ENCODE peak calls at places on chromosomes 2 and 18, in ten cellular contexts. A is GM23338, N is ovary, M is astrocyte, F is left ventricle myocardium inferior, Q is fibroblast of mammary gland, P is pancreas, G is bronchial epithelial cell, B is tibial nerve, U is neural crest cell. J is an unnamed sample.

GRCh38 chr2:33497177-33497787 is 20.8 kb downstream of the RASGRP3 start:
- DNase-seq in A (no peak), N (no peak), M (peak), F (no peak), Q (no peak), P (no peak), G (no peak), B (no peak), U (no peak), J (no peak)

GRCh38 chr2:23486676-23487075 is 101.7 kb downstream of the KLHL29 start:
- DNase-seq in A (no peak), N (peak), M (no peak), F (peak), Q (peak), P (no peak), G (no peak), B (no peak), U (no peak), J (no peak)

GRCh38 chr2:128281852-128282245 is 36.8 kb downstream of the HS6ST1 start:
- DNase-seq in A (no peak), N (no peak), M (no peak), F (peak), Q (no peak), P (no peak), G (no peak), B (no peak), U (no peak), J (no peak)

GRCh38 chr2:20737505-20737904 is 70.6 kb downstream of the GDF7 start:
- DNase-seq in A (no peak), N (no peak), M (no peak), F (no peak), Q (no peak), P (no peak), G (no peak), B (no peak), U (no peak), J (no peak)

GRCh38 chr2:235495373-235496238 is 1.8 kb downstream of the AGAP1 start:
- DNase-seq in A (no peak), N (no peak), M (no peak), F (no peak), Q (peak), P (peak), G (no peak), B (no peak), U (no peak), J (no peak)

GRCh38 chr18:35026407-35027061 is 14.7 kb upstream of the MAPRE2 start:
- DNase-seq in A (peak), N (no peak), M (no peak), F (no peak), Q (no peak), P (no peak), G (no peak), B (no peak), U (no peak), J (no peak)

GRCh38 chr2:129857200-129857599 is 122.3 kb upstream of the RAB6C start:
- DNase-seq in A (no peak), N (no peak), M (no peak), F (no peak), Q (no peak), P (peak), G (peak), B (no peak), U (no peak), J (no peak)

GRCh38 chr18:51235011-51235789 is 37.7 kb upstream of the MEX3C start:
- DNase-seq in A (no peak), N (no peak), M (peak), F (no peak), Q (peak), P (no peak), G (peak), B (no peak), U (no peak), J (no peak)

GRCh38 chr18:44568986-44569385 is 111.7 kb upstream of the SETBP1 start:
- DNase-seq in A (no peak), N (no peak), M (no peak), F (no peak), Q (no peak), P (no peak), G (no peak), B (no peak), U (no peak), J (no peak)

GRCh38 chr2:218421027-218421426 is 2.1 kb downstream of the VIL1 start:
- DNase-seq in A (no peak), N (no peak), M (no peak), F (no peak), Q (no peak), P (no peak), G (no peak), B (no peak), U (no peak), J (no peak)

GRCh38 chr2:185507703-185508102 is 230.9 kb upstream of the FSIP2 start:
- DNase-seq in A (no peak), N (no peak), M (no peak), F (no peak), Q (no peak), P (no peak), G (peak), B (no peak), U (peak), J (no peak)

GRCh38 chr2:39757156-39757555 is 21.9 kb downstream of the THUMPD2 start:
- DNase-seq in A (no peak), N (no peak), M (no peak), F (no peak), Q (no peak), P (no peak), G (no peak), B (no peak), U (no peak), J (no peak)

GRCh38 chr18:36335476-36336279 is 38.2 kb downstream of the FHOD3 start:
- DNase-seq in A (no peak), N (no peak), M (no peak), F (no peak), Q (peak), P (no peak), G (no peak), B (no peak), U (no peak), J (no peak)

GRCh38 chr18:5556317-5556974 is 12.6 kb upstream of the EPB41L3 start:
- DNase-seq in A (no peak), N (no peak), M (peak), F (no peak), Q (peak), P (no peak), G (no peak), B (peak), U (no peak), J (no peak)

GRCh38 chr2:652881-653480 is 24.2 kb downstream of the TMEM18 start:
- DNase-seq in A (no peak), N (no peak), M (no peak), F (no peak), Q (no peak), P (no peak), G (no peak), B (no peak), U (no peak), J (no peak)

GRCh38 chr2:39511219-39511785 is 74.2 kb upstream of the MAP4K3 start:
- DNase-seq in A (no peak), N (peak), M (no peak), F (no peak), Q (no peak), P (peak), G (no peak), B (no peak), U (no peak), J (no peak)

GRCh38 chr2:10935953-10936942 is 24.5 kb downstream of the KCNF1 start:
- DNase-seq in A (peak), N (no peak), M (peak), F (no peak), Q (peak), P (no peak), G (peak), B (no peak), U (no peak), J (no peak)

GRCh38 chr2:39772086-39772811 is 6.8 kb downstream of the THUMPD2 start:
- DNase-seq in A (peak), N (no peak), M (peak), F (no peak), Q (peak), P (no peak), G (peak), B (no peak), U (no peak), J (no peak)

GRCh38 chr2:200235533-200235932 is 71.0 kb upstream of the SPATS2L start:
- DNase-seq in A (no peak), N (no peak), M (no peak), F (no peak), Q (no peak), P (no peak), G (no peak), B (no peak), U (no peak), J (no peak)

GRCh38 chr2:217585362-217585761 is 417.4 kb downstream of the TNS1 start:
- DNase-seq in A (no peak), N (no peak), M (no peak), F (no peak), Q (no peak), P (no peak), G (no peak), B (no peak), U (no peak), J (no peak)

GRCh38 chr18:77112161-77112801 is 20.3 kb downstream of the MBP start:
- DNase-seq in A (peak), N (no peak), M (no peak), F (no peak), Q (peak), P (no peak), G (no peak), B (no peak), U (no peak), J (no peak)

GRCh38 chr2:37615808-37616673 is 55.4 kb downstream of the CDC42EP3 start:
- DNase-seq in A (no peak), N (no peak), M (no peak), F (peak), Q (no peak), P (no peak), G (no peak), B (no peak), U (no peak), J (no peak)

GRCh38 chr2:224178085-224178484 is 139.0 kb upstream of the SERPINE2 start:
- DNase-seq in A (no peak), N (no peak), M (peak), F (no peak), Q (no peak), P (no peak), G (peak), B (no peak), U (no peak), J (no peak)

GRCh38 chr2:1744446-1745170 is at the start of gene PXDN:
- DNase-seq in A (peak), N (peak), M (peak), F (peak), Q (peak), P (no peak), G (peak), B (peak), U (peak), J (no peak)

GRCh38 chr2:65580824-65581223 is 148.4 kb upstream of the SPRED2 start:
- DNase-seq in A (no peak), N (no peak), M (no peak), F (no peak), Q (no peak), P (no peak), G (no peak), B (no peak), U (no peak), J (no peak)

GRCh38 chr2:190964170-190964795 is 49.7 kb downstream of the STAT1 start:
- DNase-seq in A (no peak), N (no peak), M (no peak), F (no peak), Q (no peak), P (no peak), G (no peak), B (no peak), U (no peak), J (no peak)

GRCh38 chr2:45932278-45932975 is 281.0 kb downstream of the PRKCE start:
- DNase-seq in A (no peak), N (no peak), M (peak), F (no peak), Q (peak), P (no peak), G (peak), B (no peak), U (no peak), J (no peak)

GRCh38 chr2:11234309-11234708 is 79.0 kb downstream of the SLC66A3 start:
- DNase-seq in A (no peak), N (no peak), M (no peak), F (no peak), Q (peak), P (no peak), G (peak), B (no peak), U (no peak), J (no peak)

GRCh38 chr18:76821875-76822509 is 365 bp upstream of the ZNF236 start:
- DNase-seq in A (peak), N (peak), M (peak), F (peak), Q (peak), P (peak), G (peak), B (peak), U (peak), J (peak)

GRCh38 chr2:75320893-75321292 is 121.6 kb upstream of the TACR1 start:
- DNase-seq in A (no peak), N (no peak), M (no peak), F (no peak), Q (no peak), P (no peak), G (no peak), B (no peak), U (no peak), J (no peak)
- TF ChIP-seq CTCF in A (no peak), N (no peak), M (no peak), F (no peak), Q (no peak), P (no peak), G (no peak), B (no peak), U (no peak), J (no peak)

GRCh38 chr18:55783921-55784320 is 195.9 kb upstream of the TCF4 start:
- DNase-seq in A (no peak), N (no peak), M (no peak), F (no peak), Q (no peak), P (no peak), G (no peak), B (no peak), U (no peak), J (no peak)

GRCh38 chr18:55780591-55781071 is 192.6 kb upstream of the TCF4 start:
- DNase-seq in A (no peak), N (no peak), M (peak), F (no peak), Q (peak), P (no peak), G (peak), B (no peak), U (no peak), J (no peak)

GRCh38 chr18:55779461-55779710 is 191.4 kb upstream of the TCF4 start:
- DNase-seq in A (no peak), N (no peak), M (no peak), F (peak), Q (no peak), P (no peak), G (no peak), B (no peak), U (no peak), J (no peak)

GRCh38 chr18:55779711-55780590 is 192.0 kb upstream of the TCF4 start:
- DNase-seq in A (peak), N (peak), M (no peak), F (peak), Q (peak), P (no peak), G (no peak), B (no peak), U (peak), J (no peak)

DNA sequence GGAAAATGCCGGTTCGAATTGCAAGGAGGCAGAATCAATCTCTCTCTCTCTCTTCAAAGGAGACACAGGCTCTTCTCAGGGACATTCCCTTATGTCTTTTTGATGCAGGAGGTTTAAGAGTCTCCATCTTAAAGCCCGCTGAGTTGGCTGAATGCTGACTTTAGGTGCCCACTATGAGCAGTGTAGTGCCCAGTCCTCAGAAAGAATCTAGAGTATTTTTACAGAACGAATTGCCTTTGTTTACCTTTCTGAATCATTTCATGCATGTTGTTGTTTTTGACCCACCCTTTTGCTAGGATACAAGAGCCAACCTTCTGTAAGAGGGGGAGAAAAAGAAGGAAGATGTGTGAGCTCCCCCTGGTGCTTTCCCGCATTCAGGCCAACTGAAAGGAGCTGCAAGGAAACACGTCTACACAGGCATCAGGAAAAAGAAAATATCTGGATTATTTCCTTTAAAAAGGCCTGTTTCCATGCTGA is 193.5 kb upstream of the TCF4 start:
- DNase-seq in A (peak), N (peak), M (peak), F (peak), Q (peak), P (no peak), G (peak), B (peak), U (peak), J (no peak)
- TF ChIP-seq CTCF in A (peak), N (peak), M (peak), F (peak), Q (peak), P (no peak), G (peak), B (peak), U (peak), J (peak)

GRCh38 chr18:2893056-2893455 is 46.2 kb downstream of the EMILIN2 start:
- DNase-seq in A (no peak), N (no peak), M (no peak), F (no peak), Q (no peak), P (no peak), G (no peak), B (no peak), U (no peak), J (no peak)

GRCh38 chr18:2894841-2895370 is 48.1 kb downstream of the EMILIN2 start:
- DNase-seq in A (no peak), N (no peak), M (no peak), F (no peak), Q (no peak), P (no peak), G (no peak), B (no peak), U (no peak), J (peak)

GRCh38 chr18:2893676-2894075 is 46.9 kb downstream of the EMILIN2 start:
- DNase-seq in A (no peak), N (no peak), M (no peak), F (no peak), Q (no peak), P (no peak), G (no peak), B (no peak), U (no peak), J (no peak)

GRCh38 chr18:2895391-2895790 is 48.6 kb downstream of the EMILIN2 start:
- DNase-seq in A (no peak), N (peak), M (no peak), F (no peak), Q (no peak), P (no peak), G (no peak), B (no peak), U (no peak), J (no peak)

DNA sequence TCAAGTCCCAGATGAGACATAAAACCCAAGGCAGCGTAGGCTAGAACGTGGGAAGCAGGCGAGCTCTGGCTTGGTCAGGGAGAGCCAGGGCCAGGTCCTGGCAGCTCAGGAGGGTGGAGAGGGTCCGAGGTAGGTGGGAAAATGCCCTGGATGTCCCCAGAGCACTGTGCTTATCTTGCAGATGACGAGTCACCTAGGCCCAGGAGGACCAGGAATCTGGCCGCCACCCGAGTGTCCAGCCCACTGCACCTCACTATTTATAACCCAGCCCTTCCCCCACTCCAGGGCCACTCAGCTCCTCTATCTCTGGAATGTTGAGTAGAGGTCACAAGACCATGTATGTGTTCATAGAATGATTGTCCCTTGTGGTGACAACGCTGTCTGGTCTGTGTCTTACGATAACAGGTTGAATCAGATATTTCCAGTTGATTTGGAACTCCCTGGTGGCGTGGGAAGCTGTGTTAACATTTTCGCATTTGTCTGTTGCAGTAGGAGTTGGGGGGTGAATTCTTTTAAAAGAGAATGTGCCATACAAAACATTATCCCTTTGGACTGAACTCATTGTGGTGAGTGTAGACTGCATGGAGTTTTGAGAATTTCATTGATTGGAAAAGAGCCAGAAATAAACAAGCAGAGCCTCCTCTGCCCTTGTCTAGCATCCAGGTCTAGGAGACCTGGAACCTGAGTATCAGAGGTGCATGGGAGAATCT is 47.5 kb downstream of the EMILIN2 start:
- DNase-seq in A (no peak), N (peak), M (no peak), F (peak), Q (no peak), P (no peak), G (no peak), B (no peak), U (no peak), J (no peak)
- TF ChIP-seq CTCF in A (no peak), N (no peak), M (no peak), F (no peak), Q (no peak), P (no peak), G (no peak), B (no peak), U (no peak), J (no peak)

GRCh38 chr18:47286776-47287410 is 35.4 kb upstream of the SKOR2 start:
- DNase-seq in A (no peak), N (no peak), M (no peak), F (no peak), Q (no peak), P (no peak), G (no peak), B (no peak), U (no peak), J (no peak)

GRCh38 chr18:47280121-47280520 is 28.7 kb upstream of the SKOR2 start:
- DNase-seq in A (no peak), N (no peak), M (no peak), F (no peak), Q (no peak), P (no peak), G (no peak), B (no peak), U (no peak), J (no peak)

GRCh38 chr18:47285456-47285855 is 34.0 kb upstream of the SKOR2 start:
- DNase-seq in A (no peak), N (no peak), M (no peak), F (no peak), Q (no peak), P (no peak), G (no peak), B (no peak), U (no peak), J (no peak)

GRCh38 chr18:47284691-47285370 is 33.4 kb upstream of the SKOR2 start:
- DNase-seq in A (no peak), N (no peak), M (no peak), F (no peak), Q (no peak), P (no peak), G (no peak), B (no peak), U (no peak), J (no peak)

GRCh38 chr18:47283476-47283875 is 32.0 kb upstream of the SKOR2 start:
- DNase-seq in A (peak), N (no peak), M (peak), F (no peak), Q (peak), P (no peak), G (peak), B (no peak), U (no peak), J (no peak)
- TF ChIP-seq CTCF in A (peak), N (no peak), M (peak), F (peak), Q (peak), P (peak), G (peak), B (peak), U (peak), J (peak)

DNA sequence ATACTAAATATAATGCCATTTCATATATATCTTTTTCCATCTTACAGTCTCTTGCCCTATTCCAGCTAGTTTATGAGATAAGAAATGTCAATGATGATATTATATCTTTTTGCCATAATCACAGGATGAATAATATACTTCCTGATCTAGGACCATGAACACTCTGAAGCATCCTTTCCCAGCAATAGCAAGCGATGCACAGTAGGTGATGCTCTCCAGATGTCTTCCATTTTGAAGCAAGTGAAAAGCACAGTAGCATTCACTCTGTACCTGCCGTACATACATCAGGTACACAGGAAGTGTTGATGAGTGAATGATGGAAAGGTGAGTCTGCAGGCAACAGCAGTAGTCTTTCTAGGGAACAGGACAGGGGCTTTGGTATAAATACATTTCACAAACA is 8.6 kb upstream of the SULT1C4 start:
- DNase-seq in A (no peak), N (no peak), M (no peak), F (no peak), Q (no peak), P (no peak), G (no peak), B (no peak), U (no peak), J (no peak)
- TF ChIP-seq CTCF in A (peak), N (no peak), M (no peak), F (no peak), Q (no peak), P (no peak), G (no peak), B (no peak), U (no peak), J (no peak)